ENCODE peak calls at places on chromosomes 7 and 10, in six cellular contexts. U is GM12878, W is fibroblast of lung, G is A549, J is H7, Z is choroid plexus epithelial cell. K is an unnamed sample.

GRCh38 chr7:88927-89921 is 103.1 kb upstream of the FAM20C start:
- DNase-seq in U (no peak), W (peak), G (no peak), J (peak), Z (peak), K (no peak)

GRCh38 chr10:132812544-132812943 is 26.6 kb upstream of the NKX6-2 start:
- DNase-seq in U (no peak), W (no peak), G (no peak), J (no peak), Z (no peak), K (no peak)

GRCh38 chr7:75993689-75994387 is 557 bp downstream of the TMEM120A start:
- DNase-seq in U (no peak), W (peak), G (peak), J (peak), Z (peak), K (no peak)

GRCh38 chr7:105916603-105917002 is 40.2 kb upstream of the ATXN7L1 start:
- DNase-seq in U (no peak), W (peak), G (no peak), J (no peak), Z (peak), K (no peak)

GRCh38 chr7:25952277-25953057 is 199.5 kb upstream of the NFE2L3 start:
- DNase-seq in U (no peak), W (no peak), G (no peak), J (peak), Z (no peak), K (no peak)

GRCh38 chr7:126856691-126857291 is 395.9 kb downstream of the GRM8 start:
- DNase-seq in U (no peak), W (no peak), G (peak), J (peak), Z (peak), K (no peak)

GRCh38 chr10:131979821-131980270 is 1.9 kb downstream of the BNIP3 start:
- DNase-seq in U (no peak), W (peak), G (no peak), J (peak), Z (peak), K (no peak)

GRCh38 chr7:130879191-130879590 is 145.2 kb upstream of the KLF14 start:
- DNase-seq in U (no peak), W (no peak), G (no peak), J (no peak), Z (no peak), K (no peak)

GRCh38 chr7:50564630-50565558 is at the start of gene DDC:
- DNase-seq in U (no peak), W (no peak), G (peak), J (no peak), Z (no peak), K (no peak)

GRCh38 chr7:99393363-99394187 is 14.8 kb downstream of the PDAP1 start:
- DNase-seq in U (no peak), W (no peak), G (no peak), J (peak), Z (no peak), K (no peak)

GRCh38 chr7:105806592-105807266 is 69.7 kb downstream of the ATXN7L1 start:
- DNase-seq in U (peak), W (peak), G (peak), J (no peak), Z (peak), K (peak)

GRCh38 chr10:70672165-70672992 is at the start of gene ADAMTS14:
- DNase-seq in U (no peak), W (peak), G (peak), J (peak), Z (peak), K (no peak)

GRCh38 chr7:113371376-113372043 is 253.2 kb upstream of the SMIM30 start:
- DNase-seq in U (no peak), W (peak), G (no peak), J (no peak), Z (peak), K (no peak)

GRCh38 chr7:102938679-102939078 is 25.9 kb downstream of the LRRC17 start:
- DNase-seq in U (no peak), W (no peak), G (no peak), J (no peak), Z (no peak), K (no peak)

GRCh38 chr10:116798859-116799258 is 50.4 kb upstream of the ENO4 start:
- DNase-seq in U (no peak), W (no peak), G (no peak), J (no peak), Z (no peak), K (no peak)

GRCh38 chr7:148915211-148915610 is 31.1 kb upstream of the EZH2 start:
- DNase-seq in U (no peak), W (no peak), G (no peak), J (no peak), Z (no peak), K (no peak)

GRCh38 chr10:79219276-79219957 is 127.9 kb upstream of the PPIF start:
- DNase-seq in U (no peak), W (no peak), G (no peak), J (no peak), Z (peak), K (no peak)

GRCh38 chr10:35336921-35337741 is 822 bp downstream of the CCNY start:
- DNase-seq in U (no peak), W (peak), G (peak), J (peak), Z (no peak), K (peak)

GRCh38 chr7:77727527-77727926 is 31.3 kb downstream of the RSBN1L start:
- DNase-seq in U (no peak), W (no peak), G (no peak), J (no peak), Z (no peak), K (no peak)

GRCh38 chr10:8481718-8482504 is 427.4 kb downstream of the GATA3 start:
- DNase-seq in U (no peak), W (no peak), G (no peak), J (no peak), Z (no peak), K (no peak)

GRCh38 chr10:74669210-74669609 is 157.2 kb upstream of the KAT6B start:
- DNase-seq in U (no peak), W (no peak), G (no peak), J (no peak), Z (no peak), K (no peak)

GRCh38 chr7:20870977-20871376 is 84.3 kb upstream of the SP8 start:
- DNase-seq in U (no peak), W (no peak), G (no peak), J (no peak), Z (no peak), K (no peak)

GRCh38 chr7:144830811-144831210 is 5.0 kb downstream of the TPK1 start:
- DNase-seq in U (no peak), W (peak), G (no peak), J (no peak), Z (peak), K (no peak)

GRCh38 chr10:13206546-13207443 is 27.4 kb downstream of the UCMA start:
- DNase-seq in U (no peak), W (peak), G (peak), J (no peak), Z (peak), K (no peak)

GRCh38 chr7:50869108-50869716 is 86.5 kb upstream of the GRB10 start:
- DNase-seq in U (no peak), W (peak), G (peak), J (no peak), Z (peak), K (no peak)

GRCh38 chr7:108459922-108460551 is 3.8 kb upstream of the NRCAM start:
- DNase-seq in U (no peak), W (peak), G (peak), J (peak), Z (peak), K (no peak)

GRCh38 chr10:126179637-126180036 is 208.6 kb downstream of the ADAM12 start:
- DNase-seq in U (no peak), W (no peak), G (no peak), J (no peak), Z (no peak), K (no peak)

GRCh38 chr10:11242443-11243386 is 225.0 kb downstream of the CELF2 start:
- DNase-seq in U (peak), W (peak), G (no peak), J (no peak), Z (peak), K (peak)

GRCh38 chr10:68542046-68542445 is 14.7 kb upstream of the SLC25A16 start:
- DNase-seq in U (no peak), W (peak), G (no peak), J (no peak), Z (peak), K (no peak)

GRCh38 chr7:157009170-157009777 is 1.2 kb downstream of the MNX1 start:
- DNase-seq in U (no peak), W (no peak), G (peak), J (peak), Z (no peak), K (no peak)
- H3K4me3 ChIP-seq in U (peak), W (no peak), G (peak), J (peak), Z (no peak), K (no peak)

GRCh38 chr10:3606309-3606708 is 178.7 kb downstream of the KLF6 start:
- DNase-seq in U (no peak), W (no peak), G (no peak), J (no peak), Z (no peak), K (no peak)
- H3K4me3 ChIP-seq in U (no peak), W (no peak), G (no peak), J (no peak), Z (no peak), K (no peak)

GRCh38 chr7:5528815-5529442 is 105.3 kb upstream of the TNRC18 start:
- DNase-seq in U (no peak), W (peak), G (no peak), J (no peak), Z (peak), K (peak)

GRCh38 chr7:5533821-5534367 is 110.3 kb upstream of the TNRC18 start:
- DNase-seq in U (no peak), W (no peak), G (no peak), J (peak), Z (no peak), K (no peak)

GRCh38 chr7:5528071-5528814 is 104.6 kb upstream of the TNRC18 start:
- DNase-seq in U (no peak), W (no peak), G (peak), J (no peak), Z (peak), K (peak)

GRCh38 chr7:5532520-5533335 is 109.1 kb upstream of the TNRC18 start:
- DNase-seq in U (peak), W (no peak), G (peak), J (peak), Z (no peak), K (peak)
- H3K4me3 ChIP-seq in U (peak), W (no peak), G (no peak), J (peak), Z (no peak), K (peak)

DNA sequence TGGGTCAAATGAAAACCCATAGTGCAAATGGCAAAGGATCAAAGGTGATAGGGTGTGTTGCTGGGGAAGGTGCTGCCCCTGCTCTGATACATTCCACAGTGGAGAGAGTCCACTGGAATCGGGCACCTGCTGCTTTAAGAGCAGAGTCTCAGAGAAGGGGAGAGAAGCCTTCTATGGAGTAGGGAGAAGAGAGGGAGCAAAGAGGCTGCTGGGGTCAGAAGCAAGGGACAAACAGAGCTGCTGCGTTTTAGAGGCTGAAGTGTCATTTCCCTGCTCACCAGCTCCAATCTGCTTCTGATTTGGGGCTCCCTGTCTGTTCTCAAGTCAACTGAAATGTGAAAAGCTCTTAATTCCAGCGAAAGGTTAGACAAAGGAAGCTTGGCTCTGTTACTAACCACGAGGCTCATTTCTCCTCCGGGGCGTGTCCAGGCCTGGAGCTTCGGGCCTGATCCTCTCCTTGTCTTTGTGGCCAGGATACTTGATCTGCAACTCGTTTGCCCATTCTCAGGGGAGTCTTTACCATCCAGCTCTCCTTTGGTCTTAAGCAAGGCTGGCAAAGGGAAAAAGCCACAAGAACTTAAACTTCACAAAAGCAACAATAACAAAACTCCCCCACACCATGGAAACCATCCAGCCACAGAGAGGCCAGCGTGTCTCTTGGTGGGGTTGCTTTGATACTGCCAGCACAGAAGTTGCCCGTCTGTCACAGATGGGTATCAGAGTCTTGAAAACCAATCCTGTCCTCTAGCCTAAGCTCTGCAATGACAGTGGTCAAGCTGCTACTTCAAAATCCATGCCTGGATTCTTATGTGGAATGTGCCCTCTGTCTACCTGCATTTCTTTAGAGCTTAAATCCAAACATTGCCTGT is 692.6 kb downstream of the SUGCT start:
- DNase-seq in U (no peak), W (peak), G (no peak), J (no peak), Z (peak), K (no peak)
- H3K4me3 ChIP-seq in U (no peak), W (no peak), G (no peak), J (no peak), Z (no peak), K (no peak)

GRCh38 chr10:91799580-91799975 is 1.4 kb downstream of the TNKS2 start:
- DNase-seq in U (no peak), W (peak), G (no peak), J (no peak), Z (no peak), K (no peak)

GRCh38 chr10:91797874-91798735 is at the start of gene TNKS2:
- DNase-seq in U (peak), W (peak), G (peak), J (peak), Z (peak), K (peak)

GRCh38 chr10:91798736-91799579 is 732 bp downstream of the TNKS2 start:
- DNase-seq in U (no peak), W (peak), G (peak), J (peak), Z (peak), K (peak)

GRCh38 chr10:91800756-91801155 is 2.5 kb downstream of the TNKS2 start:
- DNase-seq in U (no peak), W (no peak), G (no peak), J (no peak), Z (no peak), K (no peak)

GRCh38 chr10:91800192-91800591 is 2.0 kb downstream of the TNKS2 start:
- DNase-seq in U (no peak), W (no peak), G (no peak), J (no peak), Z (no peak), K (no peak)
- H3K4me3 ChIP-seq in U (peak), W (peak), G (peak), J (no peak), Z (peak), K (no peak)

GRCh38 chr10:89274928-89275327 is 23.4 kb upstream of the LIPA start:
- DNase-seq in U (no peak), W (peak), G (no peak), J (no peak), Z (peak), K (no peak)

GRCh38 chr10:89280501-89280900 is 21.3 kb upstream of the IFIT2 start:
- DNase-seq in U (no peak), W (no peak), G (no peak), J (no peak), Z (no peak), K (no peak)

GRCh38 chr10:89275383-89275782 is 23.8 kb upstream of the LIPA start:
- DNase-seq in U (no peak), W (no peak), G (no peak), J (no peak), Z (no peak), K (no peak)

GRCh38 chr10:89279449-89279869 is 22.4 kb upstream of the IFIT2 start:
- DNase-seq in U (no peak), W (peak), G (peak), J (no peak), Z (peak), K (no peak)

DNA sequence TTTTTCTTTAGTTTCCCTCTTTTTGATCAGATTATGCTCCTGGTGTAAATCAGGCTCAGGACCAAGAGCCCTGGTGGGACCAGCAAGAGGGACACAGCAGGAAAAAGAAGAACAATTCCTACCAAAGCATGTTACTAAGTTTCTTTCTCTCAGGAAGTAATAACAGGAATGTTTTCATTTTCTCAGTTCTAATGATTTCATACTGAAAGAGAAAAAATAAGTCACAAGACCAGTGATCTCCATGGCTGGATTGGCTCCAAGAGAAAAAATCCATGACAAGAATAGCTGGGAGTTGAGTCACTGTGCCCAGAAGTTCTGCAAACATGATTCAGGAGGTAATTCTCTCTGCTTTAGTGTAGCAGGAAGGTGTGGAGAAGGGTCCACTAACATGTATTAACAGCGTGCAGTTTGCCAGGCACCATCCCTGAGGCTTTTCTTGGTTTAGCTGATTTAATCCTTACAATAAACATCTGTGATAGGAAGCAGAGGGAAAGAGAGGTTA is 23.8 kb upstream of the IFIT2 start:
- DNase-seq in U (no peak), W (peak), G (peak), J (no peak), Z (peak), K (no peak)
- H3K4me3 ChIP-seq in U (no peak), W (no peak), G (no peak), J (no peak), Z (no peak), K (no peak)

GRCh38 chr7:3042301-3042700 is 1.4 kb downstream of the CARD11 start:
- DNase-seq in U (no peak), W (no peak), G (no peak), J (no peak), Z (no peak), K (no peak)

GRCh38 chr7:3039787-3040186 is 3.9 kb downstream of the CARD11 start:
- DNase-seq in U (no peak), W (no peak), G (no peak), J (no peak), Z (no peak), K (no peak)

GRCh38 chr7:3042861-3043489 is 692 bp downstream of the CARD11 start:
- DNase-seq in U (no peak), W (no peak), G (no peak), J (peak), Z (no peak), K (peak)

DNA sequence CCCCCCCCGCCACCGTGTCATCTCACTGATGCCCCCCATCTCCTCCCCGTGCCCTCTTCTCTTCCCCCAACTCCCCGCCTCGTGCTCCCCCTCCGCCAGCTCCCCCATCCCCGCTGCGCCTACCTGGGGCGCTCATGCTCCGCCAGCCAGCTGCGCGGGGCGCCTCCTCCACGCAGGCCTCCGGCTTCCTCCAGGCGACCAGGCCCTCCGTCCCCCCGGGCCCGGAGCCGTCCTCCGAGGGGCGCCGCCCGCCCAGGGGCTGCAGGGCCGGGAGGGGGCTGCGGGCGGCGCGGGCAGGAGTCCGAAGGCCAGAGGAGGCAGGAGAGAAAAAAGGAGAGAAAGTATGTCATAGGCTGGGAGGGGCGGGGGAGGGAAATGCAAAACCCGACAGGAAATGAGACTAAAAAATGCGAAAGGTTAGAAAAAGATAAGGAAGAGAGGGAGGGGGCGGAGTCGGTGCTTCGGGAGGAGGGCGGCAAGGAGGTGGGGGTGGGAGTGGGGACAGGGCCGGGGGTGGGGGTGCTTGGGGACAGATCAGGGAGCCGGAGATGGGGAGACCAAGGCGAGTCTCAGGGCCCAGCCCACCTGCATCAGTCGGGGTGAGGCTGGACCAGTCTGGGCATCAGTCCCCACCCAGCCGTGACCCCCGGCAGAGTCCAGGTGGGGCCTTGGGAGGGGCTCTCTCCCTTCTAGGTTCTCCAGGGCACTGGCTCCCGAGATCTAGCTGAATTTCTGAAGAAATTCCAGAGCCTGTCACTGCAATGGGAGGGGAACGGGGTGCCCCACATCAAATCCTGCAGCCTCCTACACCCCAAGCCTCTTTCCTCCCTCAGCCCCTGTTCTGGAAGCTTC is at the start of gene CARD11:
- DNase-seq in U (no peak), W (peak), G (no peak), J (peak), Z (no peak), K (peak)
- H3K4me3 ChIP-seq in U (peak), W (no peak), G (peak), J (peak), Z (peak), K (peak)

K was measured in CD4-positive, alpha-beta memory T cell.